ENCODE peak calls at places on chromosomes 12 and 14, in four cellular contexts. One of them, this sample, is unnamed.

GRCh38 chr14:69263771-69264170 is 3.8 kb downstream of the GALNT16 start:
- DNase-seq in testis: no peak
- DNase-seq in H54: no peak
- DNase-seq in breast epithelium: no peak
- DNase-seq in this sample: no peak

GRCh38 chr14:94897092-94897491 is 127.2 kb upstream of the GSC start:
- DNase-seq in breast epithelium: no peak
- DNase-seq in testis: no peak
- DNase-seq in H54: no peak
- DNase-seq in this sample: no peak

GRCh38 chr12:114669501-114670256 is 14.3 kb downstream of the TBX3 start:
- DNase-seq in H54: no peak
- DNase-seq in testis: no peak
- DNase-seq in breast epithelium: no peak
- DNase-seq in this sample: no peak

GRCh38 chr12:4438834-4439596 is 6.6 kb downstream of the FGF6 start:
- DNase-seq in breast epithelium: no peak
- DNase-seq in testis: no peak
- DNase-seq in H54: no peak
- DNase-seq in this sample: no peak

GRCh38 chr12:120540445-120540844 is 6.3 kb downstream of the RNF10 start:
- DNase-seq in H54: no peak
- DNase-seq in testis: no peak
- DNase-seq in breast epithelium: no peak
- DNase-seq in this sample: no peak

GRCh38 chr12:110077769-110078168 is 29.4 kb upstream of the C12orf76 start:
- DNase-seq in H54: no peak
- DNase-seq in testis: no peak
- DNase-seq in breast epithelium: no peak
- DNase-seq in this sample: no peak

GRCh38 chr14:21467620-21468019 is 9.1 kb downstream of the RAB2B start:
- DNase-seq in breast epithelium: no peak
- DNase-seq in H54: no peak
- DNase-seq in testis: no peak
- DNase-seq in this sample: no peak

GRCh38 chr12:112130461-112130998 is 5.2 kb downstream of the TRAFD1 start:
- DNase-seq in breast epithelium: no peak
- DNase-seq in H54: no peak
- DNase-seq in testis: no peak
- DNase-seq in this sample: no peak

GRCh38 chr14:77098470-77099353 is 654 bp downstream of the CIPC start:
- DNase-seq in H54: no peak
- DNase-seq in breast epithelium: peak
- DNase-seq in testis: peak
- DNase-seq in this sample: peak

GRCh38 chr14:61211476-61212262 is 69.5 kb downstream of the TMEM30B start:
- DNase-seq in H54: no peak
- DNase-seq in testis: no peak
- DNase-seq in breast epithelium: no peak
- DNase-seq in this sample: no peak

GRCh38 chr14:93962701-93963601 is 13.4 kb downstream of the ASB2 start:
- DNase-seq in testis: no peak
- DNase-seq in H54: no peak
- DNase-seq in breast epithelium: peak
- DNase-seq in this sample: no peak

GRCh38 chr14:67837011-67837624 is 17.5 kb downstream of the RAD51B start:
- DNase-seq in H54: no peak
- DNase-seq in breast epithelium: peak
- DNase-seq in testis: peak
- DNase-seq in this sample: peak

GRCh38 chr12:694734-695503 is 31.7 kb upstream of the NINJ2 start:
- DNase-seq in breast epithelium: no peak
- DNase-seq in testis: no peak
- DNase-seq in H54: no peak
- DNase-seq in this sample: no peak

GRCh38 chr14:53851394-53852056 is 105.1 kb downstream of the BMP4 start:
- DNase-seq in testis: no peak
- DNase-seq in breast epithelium: no peak
- DNase-seq in H54: no peak
- DNase-seq in this sample: no peak

GRCh38 chr14:95683793-95684192 is 2.4 kb upstream of the TCL1B start:
- DNase-seq in H54: peak
- DNase-seq in testis: no peak
- DNase-seq in breast epithelium: no peak
- DNase-seq in this sample: peak

GRCh38 chr12:20212658-20213387 is 155.5 kb upstream of the PDE3A start:
- DNase-seq in H54: peak
- DNase-seq in breast epithelium: peak
- DNase-seq in testis: peak
- DNase-seq in this sample: peak

GRCh38 chr14:51715742-51716141 is 64.0 kb downstream of the FRMD6 start:
- DNase-seq in testis: no peak
- DNase-seq in H54: no peak
- DNase-seq in breast epithelium: no peak
- DNase-seq in this sample: no peak

GRCh38 chr12:5567021-5567744 is 135.3 kb downstream of the NTF3 start:
- DNase-seq in H54: no peak
- DNase-seq in testis: peak
- DNase-seq in breast epithelium: no peak
- DNase-seq in this sample: no peak

GRCh38 chr12:132056959-132057358 is 87.2 kb downstream of the DDX51 start:
- DNase-seq in H54: no peak
- DNase-seq in breast epithelium: no peak
- DNase-seq in testis: no peak
- DNase-seq in this sample: no peak

GRCh38 chr12:43221216-43221615 is 330.8 kb downstream of the ADAMTS20 start:
- DNase-seq in testis: no peak
- DNase-seq in H54: no peak
- DNase-seq in breast epithelium: no peak
- DNase-seq in this sample: no peak

GRCh38 chr14:24368562-24369252 is 723 bp downstream of the NFATC4 start:
- DNase-seq in testis: peak
- DNase-seq in breast epithelium: peak
- DNase-seq in H54: no peak
- DNase-seq in this sample: peak

GRCh38 chr12:67482751-67483661 is 165.5 kb upstream of the DYRK2 start:
- DNase-seq in breast epithelium: peak
- DNase-seq in H54: no peak
- DNase-seq in testis: peak
- DNase-seq in this sample: peak

GRCh38 chr12:14366211-14366762 is 805 bp downstream of the ATF7IP start:
- DNase-seq in H54: no peak
- DNase-seq in testis: no peak
- DNase-seq in breast epithelium: no peak
- DNase-seq in this sample: no peak

GRCh38 chr12:130661501-130662255 is 54.4 kb downstream of the RIMBP2 start:
- DNase-seq in breast epithelium: no peak
- DNase-seq in testis: no peak
- DNase-seq in H54: no peak
- DNase-seq in this sample: no peak

GRCh38 chr14:50088731-50089130 is 27.6 kb downstream of the VCPKMT start:
- DNase-seq in breast epithelium: no peak
- DNase-seq in H54: no peak
- DNase-seq in testis: no peak
- DNase-seq in this sample: no peak

GRCh38 chr14:51008416-51008815 is 64.1 kb upstream of the PYGL start:
- DNase-seq in testis: no peak
- DNase-seq in H54: no peak
- DNase-seq in breast epithelium: no peak
- DNase-seq in this sample: no peak

GRCh38 chr12:21941522-21942376 is 523 bp upstream of the ABCC9 start:
- DNase-seq in breast epithelium: no peak
- DNase-seq in testis: peak
- DNase-seq in H54: no peak
- DNase-seq in this sample: peak

GRCh38 chr14:31326111-31326510 is 94.2 kb downstream of the HEATR5A start:
- DNase-seq in breast epithelium: no peak
- DNase-seq in testis: no peak
- DNase-seq in H54: no peak
- DNase-seq in this sample: no peak

GRCh38 chr12:39239484-39240143 is 203.3 kb downstream of the KIF21A start:
- DNase-seq in breast epithelium: no peak
- DNase-seq in testis: no peak
- DNase-seq in H54: no peak
- DNase-seq in this sample: no peak

DNA sequence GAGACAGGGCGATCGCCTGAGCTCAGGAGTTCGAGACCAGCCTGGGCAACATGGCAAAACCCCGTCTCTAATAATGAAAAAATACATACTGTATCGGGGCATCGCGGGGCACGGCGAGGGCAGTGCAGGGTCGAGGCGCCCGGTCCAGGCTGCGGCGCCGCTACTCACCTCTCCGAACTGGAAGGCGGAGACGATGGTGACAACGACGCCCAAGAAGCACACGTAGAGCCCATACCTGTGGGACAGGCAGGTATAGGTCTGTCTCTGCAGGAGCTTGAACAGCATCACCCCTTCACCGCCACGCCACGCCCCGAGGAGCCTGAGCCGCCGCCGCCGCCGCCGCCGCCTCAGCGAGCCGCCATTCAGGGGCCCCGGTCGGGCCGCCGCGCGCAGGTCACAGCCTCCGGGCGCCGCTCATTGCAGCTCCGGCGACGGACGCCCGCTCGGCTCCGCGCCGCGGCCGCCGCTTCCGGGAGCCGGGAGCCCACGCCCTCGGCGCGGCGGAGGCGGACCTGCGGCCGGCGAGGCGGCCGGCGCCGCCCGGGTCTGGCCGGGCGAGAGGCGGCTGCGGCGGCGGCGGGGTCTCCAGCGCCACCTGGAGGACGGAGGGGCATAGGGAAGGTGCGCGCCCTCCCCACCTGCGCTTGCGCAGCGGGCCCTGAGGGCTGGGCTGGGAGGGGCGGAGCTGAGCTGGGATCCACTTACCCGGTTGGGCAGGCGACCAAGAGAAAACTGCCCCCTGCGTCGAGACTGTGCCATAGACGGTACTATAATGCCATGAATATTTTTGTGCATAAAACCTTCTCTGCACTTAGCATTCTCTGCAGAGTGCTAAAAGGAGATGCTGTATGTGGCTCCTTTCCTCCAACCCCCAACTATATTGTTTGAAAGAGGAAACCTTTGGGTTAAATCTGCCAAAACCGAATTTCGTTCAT is at the start of gene GNPTAB:
- DNase-seq in testis: peak
- DNase-seq in breast epithelium: peak
- DNase-seq in H54: peak
- DNase-seq in this sample: peak
- TF ChIP-seq POLR2A in testis: no peak
- TF ChIP-seq POLR2A in breast epithelium: no peak
- TF ChIP-seq POLR2A in H54: peak
- TF ChIP-seq POLR2A in this sample: peak

GRCh38 chr12:64085996-64086395 is 136.1 kb downstream of the KICS2 start:
- DNase-seq in testis: no peak
- DNase-seq in H54: no peak
- DNase-seq in breast epithelium: no peak
- DNase-seq in this sample: no peak

GRCh38 chr12:64091186-64091585 is 130.9 kb downstream of the KICS2 start:
- DNase-seq in breast epithelium: no peak
- DNase-seq in testis: no peak
- DNase-seq in H54: no peak
- DNase-seq in this sample: no peak

GRCh38 chr12:64086946-64087345 is 135.2 kb downstream of the KICS2 start:
- DNase-seq in testis: no peak
- DNase-seq in breast epithelium: no peak
- DNase-seq in H54: no peak
- DNase-seq in this sample: no peak

GRCh38 chr12:64090047-64090446 is 132.0 kb downstream of the KICS2 start:
- DNase-seq in H54: no peak
- DNase-seq in testis: no peak
- DNase-seq in breast epithelium: no peak
- DNase-seq in this sample: no peak

GRCh38 chr12:64088431-64089349 is 133.4 kb downstream of the KICS2 start:
- DNase-seq in H54: peak
- DNase-seq in breast epithelium: peak
- DNase-seq in testis: peak
- DNase-seq in this sample: peak
- TF ChIP-seq POLR2A in H54: no peak
- TF ChIP-seq POLR2A in breast epithelium: no peak
- TF ChIP-seq POLR2A in testis: no peak
- TF ChIP-seq POLR2A in this sample: peak

GRCh38 chr12:106138646-106139421 is at the start of gene NUAK1:
- DNase-seq in breast epithelium: no peak
- DNase-seq in H54: peak
- DNase-seq in testis: peak
- DNase-seq in this sample: peak
- TF ChIP-seq POLR2A in breast epithelium: no peak
- TF ChIP-seq POLR2A in H54: peak
- TF ChIP-seq POLR2A in testis: no peak
- TF ChIP-seq POLR2A in this sample: no peak

DNA sequence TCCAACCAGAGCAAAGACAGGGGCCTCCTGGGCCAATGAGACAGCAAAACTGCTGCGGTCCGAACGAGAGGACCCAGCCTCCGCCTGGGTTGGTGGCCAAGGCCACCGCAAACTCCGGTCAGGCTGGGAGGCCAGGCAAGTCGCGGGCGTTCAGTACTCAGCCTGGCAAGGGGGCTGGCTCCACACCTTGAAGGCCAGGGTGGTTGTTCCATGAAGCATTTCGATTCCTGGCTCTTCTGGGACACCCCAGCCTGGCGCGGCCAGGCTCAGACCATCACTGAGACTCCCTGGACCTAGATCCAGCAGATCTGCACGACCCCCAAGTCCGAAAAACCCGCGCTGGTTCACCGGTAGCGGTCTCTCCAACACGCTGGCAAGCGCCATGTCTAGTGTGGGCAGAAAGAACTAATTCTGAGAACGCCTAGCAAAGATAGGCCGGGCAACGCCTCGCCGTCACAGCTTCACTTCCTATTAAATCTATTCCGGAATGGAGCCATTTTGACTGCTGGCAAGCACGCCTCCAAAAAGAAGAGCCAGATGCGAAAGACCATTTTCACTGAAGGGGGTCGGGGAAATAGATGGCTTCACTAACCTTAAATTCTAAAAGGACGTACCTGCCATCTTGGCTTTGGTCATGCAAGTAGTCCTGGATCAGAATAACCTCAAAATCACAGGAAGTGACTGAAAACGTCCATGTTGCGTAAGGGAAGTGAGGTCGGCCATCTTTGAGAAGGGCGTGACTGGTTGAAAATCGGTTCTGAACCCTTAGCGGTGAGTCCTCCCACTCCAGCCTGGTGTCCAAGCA is at the start of gene PSMB5:
- DNase-seq in H54: peak
- DNase-seq in testis: peak
- DNase-seq in breast epithelium: peak
- DNase-seq in this sample: peak
- TF ChIP-seq POLR2A in H54: peak
- TF ChIP-seq POLR2A in testis: no peak
- TF ChIP-seq POLR2A in breast epithelium: no peak
- TF ChIP-seq POLR2A in this sample: peak

This sample was measured in body of pancreas.